ENCODE peak calls at places on chromosomes 3 and 15, in ten cellular contexts. K is CD8-positive, alpha-beta T cell; B is transverse colon; T is fibroblast of lung; U is hepatocyte; W is PC-3; S is RWPE1; V is brain microvascular endothelial cell; E is heart right ventricle; L is mammary epithelial cell. D is an unnamed sample.
A peak's percentile ranks its signal among the peaks of the same experiment; 100 is the strongest.

GRCh38 chr3:172106989-172107388 is 67.6 kb downstream of the FNDC3B start:
- DNase-seq in E (no peak), B (peak; percentile 70), L (no peak), T (peak; percentile 69), U (no peak), W (no peak), S (no peak), V (no peak), K (peak; percentile 66), D (peak; percentile 70)

GRCh38 chr3:165749817-165750216 is 87.4 kb downstream of the BCHE start:
- DNase-seq in S (no peak), B (no peak), T (no peak), U (no peak), L (no peak), K (no peak), E (no peak), V (no peak), W (peak; percentile 9), D (no peak)

GRCh38 chr15:62848631-62849050 is 193.9 kb upstream of the TPM1 start:
- DNase-seq in W (peak; percentile 35), S (no peak), V (no peak), B (no peak), K (no peak), U (no peak), E (no peak), L (no peak), T (peak; percentile 40), D (no peak)

GRCh38 chr15:69304176-69304533 is 5.4 kb downstream of the PAQR5 start:
- DNase-seq in L (peak; percentile 81), E (no peak), W (peak; percentile 83), U (peak; percentile 67), T (peak; percentile 78), V (peak; percentile 82), S (peak; percentile 65), B (no peak), K (no peak), D (no peak)

GRCh38 chr15:71565006-71565405 is 245.3 kb upstream of the NR2E3 start:
- DNase-seq in B (no peak), S (no peak), W (no peak), L (no peak), E (no peak), U (no peak), V (no peak), K (no peak), T (no peak), D (no peak)

GRCh38 chr15:44788748-44789147 is 52.4 kb downstream of the TRIM69 start:
- DNase-seq in L (no peak), U (no peak), S (no peak), V (no peak), B (no peak), K (peak; percentile 15), E (no peak), W (no peak), T (peak; percentile 39), D (no peak)

GRCh38 chr3:52017467-52018065 is 21.9 kb upstream of the RPL29 start:
- DNase-seq in B (no peak), T (no peak), U (no peak), L (no peak), W (no peak), V (no peak), E (no peak), K (no peak), S (no peak), D (no peak)

GRCh38 chr15:62554164-62554563 is 389.1 kb upstream of the C2CD4B start:
- DNase-seq in B (no peak), T (no peak), E (no peak), V (no peak), L (no peak), U (no peak), K (no peak), W (no peak), S (no peak), D (no peak)

GRCh38 chr15:29451201-29451781 is 181.7 kb upstream of the NSMCE3 start:
- DNase-seq in V (no peak), S (no peak), W (peak; percentile 23), T (no peak), L (no peak), U (peak; percentile 24), E (no peak), B (no peak), K (no peak), D (no peak)

GRCh38 chr3:38601971-38602550 is 47.4 kb downstream of the SCN5A start:
- DNase-seq in K (no peak), S (no peak), W (no peak), L (no peak), B (no peak), V (no peak), T (no peak), E (no peak), U (no peak), D (peak; percentile 21)

GRCh38 chr3:38573111-38573510 is 76.4 kb downstream of the SCN5A start:
- DNase-seq in V (no peak), E (no peak), L (no peak), W (no peak), U (no peak), T (no peak), K (no peak), B (no peak), S (no peak), D (no peak)

GRCh38 chr15:50353251-50353998 is 1.6 kb downstream of the GABPB1 start:
- DNase-seq in K (no peak), B (no peak), T (peak; percentile 93), V (peak; percentile 53), W (peak; percentile 51), S (peak; percentile 45), U (peak; percentile 32), L (peak; percentile 88), E (no peak), D (no peak)

GRCh38 chr15:93913871-93914270 is 317.5 kb upstream of the MCTP2 start:
- DNase-seq in B (no peak), U (no peak), V (no peak), S (no peak), T (no peak), L (no peak), E (no peak), W (no peak), K (no peak), D (no peak)
- H3K27ac ChIP-seq in B (no peak overlapping the region), U (no peak overlapping the region), V (no peak overlapping the region), S (no peak overlapping the region), T (no peak overlapping the region), L (no peak overlapping the region), E (no peak overlapping the region), W (no peak overlapping the region), K (no peak overlapping the region), D (no peak overlapping the region)

GRCh38 chr3:184241447-184242296 is 7.1 kb downstream of the ALG3 start:
- DNase-seq in U (peak; percentile 63), V (no peak), S (peak; percentile 70), T (peak; percentile 32), L (no peak), E (no peak), W (no peak), B (peak; percentile 76), K (no peak), D (peak; percentile 74)

GRCh38 chr3:184239221-184239620 is 9.5 kb downstream of the ALG3 start:
- DNase-seq in E (no peak), L (no peak), V (no peak), U (no peak), B (no peak), T (no peak), S (no peak), W (no peak), K (no peak), D (peak; percentile 15)

GRCh38 chr3:184239710-184240109 is 9.1 kb downstream of the ALG3 start:
- DNase-seq in V (no peak), B (no peak), L (no peak), T (no peak), K (no peak), W (no peak), U (no peak), S (no peak), E (no peak), D (peak; percentile 19)

GRCh38 chr3:184241141-184241446 is 7.7 kb downstream of the ALG3 start:
- DNase-seq in T (no peak), B (no peak), V (no peak), K (no peak), L (no peak), S (no peak), W (no peak), U (no peak), E (no peak), D (peak; percentile 45)

DNA sequence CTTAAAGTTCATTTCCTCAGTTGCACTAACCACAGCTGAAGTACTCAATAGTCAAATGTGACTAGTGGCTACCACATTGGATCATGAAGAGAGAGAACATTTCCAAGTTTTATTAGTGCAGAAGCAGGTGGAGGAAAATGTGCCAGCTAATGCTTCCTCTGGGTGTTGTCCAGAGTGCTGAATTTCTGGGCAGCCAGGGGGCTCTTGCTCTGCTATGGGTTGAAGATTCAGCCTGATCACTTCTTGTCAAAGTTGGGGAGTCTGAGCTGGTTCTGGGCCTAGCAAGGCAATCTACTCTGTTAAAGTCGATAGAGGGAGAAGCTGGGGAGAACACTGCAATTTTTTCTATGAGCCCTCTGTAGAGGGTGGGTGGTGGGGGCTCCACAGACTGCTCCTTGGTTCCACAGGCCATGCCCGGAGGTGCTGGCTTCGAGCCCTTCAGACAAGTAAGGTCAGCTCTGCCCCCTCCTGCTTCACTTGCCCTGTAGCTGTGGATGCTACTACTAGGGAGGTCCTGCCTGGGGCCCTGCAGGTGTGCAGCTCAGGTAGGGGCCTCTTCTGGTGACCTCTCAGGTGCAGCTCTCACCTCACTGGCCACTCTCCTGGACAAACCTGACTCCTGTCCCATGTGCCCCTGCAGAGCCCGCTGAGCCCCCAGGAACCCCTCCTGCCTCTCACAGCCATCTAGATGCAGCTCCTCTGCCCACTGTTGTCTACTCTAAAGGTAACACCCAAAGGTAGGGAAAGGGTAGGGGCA is 8.2 kb downstream of the ALG3 start:
- DNase-seq in U (no peak), W (peak; percentile 54), V (no peak), L (no peak), E (no peak), B (no peak), S (no peak), T (peak; percentile 33), K (no peak), D (peak; percentile 43)
- TF ChIP-seq CTCF in U (no peak), W (no peak), V (peak; percentile 6), L (no peak), E (no peak), B (no peak), S (no peak), T (no peak), K (no peak), D (no peak)

GRCh38 chr15:84865074-84865569 is 19.3 kb upstream of the SLC28A1 start:
- DNase-seq in S (no peak), E (no peak), U (no peak), K (no peak), L (no peak), W (no peak), T (no peak), B (no peak), V (no peak), D (no peak)
- H3K27ac ChIP-seq in S (no peak overlapping the region), E (peak overlapping the region; percentile 43), U (no peak overlapping the region), K (no peak overlapping the region), L (no peak overlapping the region), W (no peak overlapping the region), T (no peak overlapping the region), B (no peak overlapping the region), V (no peak overlapping the region), D (no peak overlapping the region)

DNA sequence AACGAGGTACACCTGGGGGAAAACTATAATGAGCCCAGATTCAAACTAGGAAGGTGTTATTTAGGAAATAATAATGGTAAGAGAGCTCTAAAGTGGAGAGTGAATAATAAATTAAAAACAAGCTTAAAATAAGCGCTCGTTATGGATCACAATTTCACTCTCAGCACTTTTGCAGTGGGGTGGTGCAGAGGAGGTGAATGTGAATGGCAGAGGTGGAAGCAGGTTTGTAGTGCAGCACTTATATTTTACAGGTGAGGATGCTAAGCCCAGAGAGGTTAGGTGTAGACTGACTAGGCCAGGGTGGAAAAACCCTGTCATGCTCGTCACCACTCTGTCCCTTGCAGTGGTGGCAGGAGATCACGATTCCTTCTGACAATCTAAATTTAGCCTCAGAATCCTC is 22.1 kb downstream of the IL5RA start:
- DNase-seq in K (no peak), S (no peak), T (no peak), W (no peak), B (no peak), U (no peak), V (no peak), L (no peak), E (no peak), D (no peak)
- TF ChIP-seq CTCF in K (no peak), S (no peak), T (no peak), W (no peak), B (no peak), U (no peak), V (no peak), L (no peak), E (no peak), D (no peak)

D was measured in lower lobe of right lung.